ENCODE peak calls at places on chromosomes 1 and 21, in four cellular contexts. One of them, this sample, is unnamed.

GRCh38 chr1:78497196-78497595 is 6.4 kb downstream of the PTGFR start:
- DNase-seq in thoracic aorta: no peak
- DNase-seq in GM06990: no peak
- DNase-seq in fibroblast of lung: peak; percentile 20
- DNase-seq in this sample: no peak

GRCh38 chr21:34967509-34968289 is 81.4 kb downstream of the RUNX1 start:
- DNase-seq in thoracic aorta: no peak
- DNase-seq in GM06990: no peak
- DNase-seq in fibroblast of lung: no peak
- DNase-seq in this sample: peak; percentile 30

GRCh38 chr1:209642817-209643216 is 9.4 kb downstream of the LAMB3 start:
- DNase-seq in thoracic aorta: no peak
- DNase-seq in GM06990: no peak
- DNase-seq in fibroblast of lung: no peak
- DNase-seq in this sample: no peak

GRCh38 chr1:64769971-64770370 is 25.1 kb downstream of the RAVER2 start:
- DNase-seq in thoracic aorta: no peak
- DNase-seq in GM06990: no peak
- DNase-seq in fibroblast of lung: no peak
- DNase-seq in this sample: no peak

GRCh38 chr1:182484531-182485257 is 34.7 kb downstream of the RGSL1 start:
- DNase-seq in thoracic aorta: no peak
- DNase-seq in GM06990: peak; percentile 22
- DNase-seq in fibroblast of lung: no peak
- DNase-seq in this sample: peak; percentile 4

GRCh38 chr1:149843302-149844041 is 55.9 kb upstream of the BOLA1 start:
- DNase-seq in thoracic aorta: no peak
- DNase-seq in GM06990: no peak
- DNase-seq in fibroblast of lung: peak; percentile 9
- DNase-seq in this sample: no peak

GRCh38 chr1:186763107-186763506 is 65.6 kb upstream of the PLA2G4A start:
- DNase-seq in thoracic aorta: no peak
- DNase-seq in GM06990: no peak
- DNase-seq in fibroblast of lung: peak; percentile 79
- DNase-seq in this sample: no peak

GRCh38 chr1:12472798-12473551 is 145.0 kb downstream of the DHRS3 start:
- DNase-seq in thoracic aorta: no peak
- DNase-seq in GM06990: peak; percentile 32
- DNase-seq in fibroblast of lung: peak; percentile 47
- DNase-seq in this sample: peak; percentile 65

GRCh38 chr1:28480308-28480707 is 25.5 kb upstream of the RCC1 start:
- DNase-seq in thoracic aorta: no peak
- DNase-seq in GM06990: no peak
- DNase-seq in fibroblast of lung: no peak
- DNase-seq in this sample: no peak

GRCh38 chr1:213376862-213377372 is 325.9 kb downstream of the RPS6KC1 start:
- DNase-seq in thoracic aorta: no peak
- DNase-seq in GM06990: no peak
- DNase-seq in fibroblast of lung: peak; percentile 51
- DNase-seq in this sample: no peak

GRCh38 chr1:170250531-170251276 is 104.9 kb downstream of the NTMT2 start:
- DNase-seq in thoracic aorta: no peak
- DNase-seq in GM06990: no peak
- DNase-seq in fibroblast of lung: no peak
- DNase-seq in this sample: no peak

GRCh38 chr1:51236548-51237312 is 657 bp downstream of the RNF11 start:
- DNase-seq in thoracic aorta: no peak
- DNase-seq in GM06990: peak; percentile 53
- DNase-seq in fibroblast of lung: peak; percentile 55
- DNase-seq in this sample: peak; percentile 34

GRCh38 chr1:66731462-66731861 is 20.8 kb upstream of the DYNLT5 start:
- DNase-seq in thoracic aorta: no peak
- DNase-seq in GM06990: no peak
- DNase-seq in fibroblast of lung: no peak
- DNase-seq in this sample: no peak

GRCh38 chr1:218275823-218276222 is 9.3 kb upstream of the RRP15 start:
- DNase-seq in thoracic aorta: no peak
- DNase-seq in GM06990: no peak
- DNase-seq in fibroblast of lung: no peak
- DNase-seq in this sample: no peak

DNA sequence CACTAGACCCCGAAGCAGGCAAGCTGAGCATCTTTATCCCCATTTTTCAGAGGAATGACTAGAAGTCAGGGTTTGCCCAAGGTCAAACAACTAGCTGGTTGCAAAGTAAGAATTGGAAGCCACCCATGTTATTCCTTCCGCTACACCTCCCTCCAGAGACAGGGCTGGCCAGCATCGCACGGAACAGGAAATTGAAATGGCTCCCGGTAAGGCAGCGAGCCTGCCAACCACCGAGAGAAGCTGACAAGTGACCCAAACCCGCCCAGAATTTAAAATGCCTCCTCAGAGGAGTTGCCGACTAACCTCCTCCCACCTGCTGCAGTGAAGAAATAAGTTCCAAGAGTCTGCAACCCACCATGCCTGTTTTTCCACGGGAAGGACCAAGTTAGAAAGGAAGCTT is 78.8 kb downstream of the TIAM1 start:
- DNase-seq in thoracic aorta: no peak
- DNase-seq in GM06990: no peak
- DNase-seq in fibroblast of lung: peak; percentile 10
- DNase-seq in this sample: no peak
- H3K4me3 ChIP-seq in thoracic aorta: peak overlapping the region; percentile 14
- H3K4me3 ChIP-seq in GM06990: no peak overlapping the region
- H3K4me3 ChIP-seq in fibroblast of lung: no peak overlapping the region
- H3K4me3 ChIP-seq in this sample: no peak overlapping the region

GRCh38 chr1:86914635-86914997 is at the start of gene HS2ST1:
- DNase-seq in thoracic aorta: peak; percentile 9
- DNase-seq in GM06990: no peak
- DNase-seq in fibroblast of lung: no peak
- DNase-seq in this sample: no peak

GRCh38 chr1:86914998-86915736 is 732 bp downstream of the HS2ST1 start:
- DNase-seq in thoracic aorta: no peak
- DNase-seq in GM06990: peak; percentile 73
- DNase-seq in fibroblast of lung: peak; percentile 69
- DNase-seq in this sample: peak; percentile 52

GRCh38 chr1:86913399-86913895 is 479 bp downstream of the SELENOF start:
- DNase-seq in thoracic aorta: no peak
- DNase-seq in GM06990: peak; percentile 39
- DNase-seq in fibroblast of lung: no peak
- DNase-seq in this sample: peak; percentile 41

GRCh38 chr1:86913896-86914634 is at the start of gene SELENOF:
- DNase-seq in thoracic aorta: peak; percentile 98
- DNase-seq in GM06990: peak; percentile 94
- DNase-seq in fibroblast of lung: peak; percentile 100
- DNase-seq in this sample: peak; percentile 99

GRCh38 chr1:86912501-86912900 is 1.4 kb downstream of the SELENOF start:
- DNase-seq in thoracic aorta: no peak
- DNase-seq in GM06990: no peak
- DNase-seq in fibroblast of lung: no peak
- DNase-seq in this sample: no peak
- H3K4me3 ChIP-seq in thoracic aorta: peak overlapping the region; percentile 84
- H3K4me3 ChIP-seq in GM06990: peak overlapping the region; percentile 95
- H3K4me3 ChIP-seq in fibroblast of lung: peak overlapping the region; percentile 91
- H3K4me3 ChIP-seq in this sample: peak overlapping the region; percentile 96

GRCh38 chr1:226734611-226735153 is 4.4 kb downstream of the ITPKB start:
- DNase-seq in thoracic aorta: no peak
- DNase-seq in GM06990: no peak
- DNase-seq in fibroblast of lung: no peak
- DNase-seq in this sample: no peak
- H3K4me3 ChIP-seq in thoracic aorta: peak overlapping the region; percentile 28
- H3K4me3 ChIP-seq in GM06990: peak overlapping the region; percentile 60
- H3K4me3 ChIP-seq in fibroblast of lung: no peak overlapping the region
- H3K4me3 ChIP-seq in this sample: peak overlapping the region; percentile 99

DNA sequence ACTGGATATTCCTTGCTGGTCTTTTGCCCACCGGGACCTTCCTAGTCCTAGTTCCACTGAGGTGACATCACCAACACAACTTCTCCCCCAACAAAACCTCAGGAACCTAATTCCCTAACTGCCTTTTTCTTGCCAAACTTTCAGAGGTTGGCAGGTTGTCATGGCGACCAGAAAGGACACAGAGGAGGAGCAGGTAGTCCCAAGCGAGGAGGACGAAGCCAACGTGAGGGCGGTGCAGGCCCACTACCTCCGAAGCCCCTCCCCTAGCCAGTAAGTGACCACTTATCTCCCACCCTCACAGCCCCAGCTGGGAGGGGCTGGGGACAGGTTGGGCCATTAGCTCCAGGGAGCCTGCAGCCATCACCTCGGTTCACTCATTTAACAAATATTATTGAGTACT is 815 bp downstream of the STYXL2 start:
- DNase-seq in thoracic aorta: peak; percentile 8
- DNase-seq in GM06990: no peak
- DNase-seq in fibroblast of lung: no peak
- DNase-seq in this sample: no peak
- H3K4me3 ChIP-seq in thoracic aorta: peak overlapping the region; percentile 75
- H3K4me3 ChIP-seq in GM06990: no peak overlapping the region
- H3K4me3 ChIP-seq in fibroblast of lung: no peak overlapping the region
- H3K4me3 ChIP-seq in this sample: no peak overlapping the region

GRCh38 chr1:21621051-21621450 is 48.1 kb downstream of the RAP1GAP start:
- DNase-seq in thoracic aorta: no peak
- DNase-seq in GM06990: no peak
- DNase-seq in fibroblast of lung: no peak
- DNase-seq in this sample: no peak
- H3K4me3 ChIP-seq in thoracic aorta: no peak overlapping the region
- H3K4me3 ChIP-seq in GM06990: no peak overlapping the region
- H3K4me3 ChIP-seq in fibroblast of lung: no peak overlapping the region
- H3K4me3 ChIP-seq in this sample: no peak overlapping the region

DNA sequence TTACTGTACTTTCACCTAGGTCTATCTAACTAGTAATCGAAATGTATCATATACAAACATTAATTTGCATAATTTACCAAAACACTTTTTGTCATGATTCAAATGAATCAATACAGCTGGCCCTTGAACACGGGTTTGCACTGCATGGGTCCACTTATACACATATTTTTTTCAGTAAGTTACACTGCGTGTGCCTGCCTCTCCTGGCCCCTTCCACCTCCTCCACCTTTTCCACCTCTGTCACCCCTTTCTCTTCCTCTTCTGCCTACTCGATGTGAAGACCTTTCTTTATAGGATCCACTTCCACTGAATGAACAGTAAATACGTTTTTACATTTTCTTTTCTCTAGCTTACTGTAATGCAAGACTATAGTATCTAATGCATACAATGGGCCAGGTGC is 86.7 kb downstream of the SIPA1L2 start:
- DNase-seq in thoracic aorta: no peak
- DNase-seq in GM06990: no peak
- DNase-seq in fibroblast of lung: no peak
- DNase-seq in this sample: no peak
- H3K4me3 ChIP-seq in thoracic aorta: no peak overlapping the region
- H3K4me3 ChIP-seq in GM06990: no peak overlapping the region
- H3K4me3 ChIP-seq in fibroblast of lung: no peak overlapping the region
- H3K4me3 ChIP-seq in this sample: no peak overlapping the region

DNA sequence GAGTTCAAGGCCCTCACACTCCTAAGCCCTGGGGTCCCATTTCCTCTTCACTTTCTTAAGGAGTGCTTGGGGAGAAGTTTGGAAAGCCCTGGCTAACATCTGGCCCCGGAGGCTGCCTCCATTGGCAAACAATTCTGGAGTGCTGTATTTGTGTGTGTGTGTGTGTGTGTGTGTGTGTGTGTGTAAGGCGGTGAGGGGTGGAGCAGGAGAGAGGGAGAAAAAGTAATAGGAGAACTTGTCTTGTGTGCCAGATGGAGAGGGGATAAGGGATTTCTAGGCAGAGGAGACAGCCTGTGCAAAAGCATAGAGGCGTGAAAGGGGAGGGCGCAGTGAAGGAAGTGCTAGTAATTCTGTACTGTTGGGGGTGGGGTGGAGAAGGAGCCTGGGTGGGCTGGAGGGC is 609 bp upstream of the TRIM62 start:
- DNase-seq in thoracic aorta: no peak
- DNase-seq in GM06990: no peak
- DNase-seq in fibroblast of lung: peak; percentile 72
- DNase-seq in this sample: no peak
- H3K4me3 ChIP-seq in thoracic aorta: peak overlapping the region; percentile 89
- H3K4me3 ChIP-seq in GM06990: no peak overlapping the region
- H3K4me3 ChIP-seq in fibroblast of lung: no peak overlapping the region
- H3K4me3 ChIP-seq in this sample: peak overlapping the region; percentile 78

DNA sequence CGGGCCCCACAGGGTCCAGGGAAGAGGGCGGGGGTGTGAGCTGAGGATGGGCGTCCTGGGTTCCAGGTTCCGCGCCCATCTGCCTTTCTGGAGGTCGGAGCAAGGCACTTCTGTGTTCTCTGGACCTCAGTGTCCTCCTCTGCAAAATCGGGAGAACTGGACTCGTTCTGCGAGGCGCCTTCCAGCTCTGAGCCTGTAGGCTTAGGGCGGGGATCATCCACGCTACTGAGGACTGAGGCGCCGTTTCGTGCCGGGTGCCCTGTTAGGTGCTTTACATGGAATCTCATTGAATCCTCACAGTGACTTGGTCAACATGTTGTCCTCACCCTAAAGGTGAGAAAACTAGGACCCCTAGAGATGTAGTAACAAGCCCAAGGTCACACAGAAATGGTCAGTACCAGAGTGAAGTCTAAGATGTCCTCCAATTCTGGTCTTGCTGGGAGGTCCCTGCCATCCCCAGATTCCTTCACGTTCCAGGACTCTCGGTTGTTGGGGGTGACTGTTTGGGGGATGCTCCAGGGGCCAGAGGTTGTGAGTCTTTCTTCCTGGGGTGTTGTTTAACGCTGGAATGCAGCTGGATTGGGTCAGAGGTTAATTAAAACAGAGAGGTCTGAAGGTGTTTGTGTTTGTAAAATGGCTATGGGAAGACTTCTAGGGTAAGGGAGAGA is 683 bp downstream of the PRKAA2 start:
- DNase-seq in thoracic aorta: no peak
- DNase-seq in GM06990: no peak
- DNase-seq in fibroblast of lung: no peak
- DNase-seq in this sample: no peak
- H3K4me3 ChIP-seq in thoracic aorta: peak overlapping the region; percentile 83
- H3K4me3 ChIP-seq in GM06990: no peak overlapping the region
- H3K4me3 ChIP-seq in fibroblast of lung: peak overlapping the region; percentile 51
- H3K4me3 ChIP-seq in this sample: no peak overlapping the region

GRCh38 chr1:89630046-89630445 is 2.9 kb upstream of the LRRC8C start:
- DNase-seq in thoracic aorta: no peak
- DNase-seq in GM06990: no peak
- DNase-seq in fibroblast of lung: no peak
- DNase-seq in this sample: no peak

GRCh38 chr1:89633745-89634625 is 1.1 kb downstream of the LRRC8C start:
- DNase-seq in thoracic aorta: no peak
- DNase-seq in GM06990: no peak
- DNase-seq in fibroblast of lung: peak; percentile 47
- DNase-seq in this sample: no peak

GRCh38 chr1:89632213-89633102 is 462 bp upstream of the LRRC8C start:
- DNase-seq in thoracic aorta: peak; percentile 15
- DNase-seq in GM06990: peak; percentile 89
- DNase-seq in fibroblast of lung: peak; percentile 72
- DNase-seq in this sample: peak; percentile 91

GRCh38 chr1:89633103-89633744 is at the start of gene LRRC8C:
- DNase-seq in thoracic aorta: no peak
- DNase-seq in GM06990: peak; percentile 83
- DNase-seq in fibroblast of lung: peak; percentile 59
- DNase-seq in this sample: peak; percentile 67

DNA sequence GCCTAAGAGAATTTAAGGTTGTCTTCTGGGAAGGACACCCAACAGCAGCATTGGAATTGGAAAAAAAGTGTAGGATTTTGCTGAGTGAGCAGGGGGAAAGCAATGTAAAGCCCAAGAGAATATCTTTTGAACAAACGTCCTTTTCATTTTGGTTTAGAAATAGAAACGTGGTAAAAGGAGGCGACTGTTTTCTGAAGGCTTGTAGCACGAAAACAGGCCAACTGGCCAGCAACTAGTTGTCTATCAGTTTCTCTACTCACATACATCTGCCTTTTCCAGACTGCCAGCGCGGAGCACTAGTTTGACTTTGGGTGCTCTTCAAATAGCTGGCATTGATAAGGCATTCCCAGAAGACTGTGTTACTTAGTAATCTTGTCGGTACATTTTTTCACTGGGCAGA is 1.2 kb upstream of the LRRC8C start:
- DNase-seq in thoracic aorta: no peak
- DNase-seq in GM06990: no peak
- DNase-seq in fibroblast of lung: peak; percentile 19
- DNase-seq in this sample: no peak
- H3K4me3 ChIP-seq in thoracic aorta: peak overlapping the region; percentile 96
- H3K4me3 ChIP-seq in GM06990: no peak overlapping the region
- H3K4me3 ChIP-seq in fibroblast of lung: peak overlapping the region; percentile 72
- H3K4me3 ChIP-seq in this sample: peak overlapping the region; percentile 67

This sample was measured in naive thymus-derived CD4-positive, alpha-beta T cell.